ENCODE peak calls at places on chromosomes 6 and 20, in eight cellular contexts. A is activated gamma-delta T cell, R is dorsolateral prefrontal cortex, I is brain microvascular endothelial cell, W is NCI-H460, S is ecto neural progenitor cell, U is neural crest cell, O is A549. Q is an unnamed sample.

GRCh38 chr20:24990810-24991252 is 1.7 kb downstream of the APMAP start:
- DNase-seq in A (no peak), R (peak; percentile 28), I (no peak), W (no peak), S (peak; percentile 47), U (no peak), O (no peak), Q (no peak)

GRCh38 chr6:129501401-129502051 is 208.5 kb downstream of the ARHGAP18 start:
- DNase-seq in A (no peak), R (no peak), I (peak; percentile 95), W (no peak), S (peak; percentile 45), U (no peak), O (no peak), Q (peak; percentile 88)

GRCh38 chr6:108336971-108337370 is 42.1 kb downstream of the AFG1L start:
- DNase-seq in A (no peak), R (no peak), I (no peak), W (no peak), S (no peak), U (no peak), O (no peak), Q (no peak)

GRCh38 chr20:15491564-15491963 is 1081.7 kb downstream of the KIF16B start:
- DNase-seq in A (no peak), R (no peak), I (no peak), W (no peak), S (no peak), U (no peak), O (no peak), Q (no peak)

GRCh38 chr6:169174516-169175359 is 78.9 kb downstream of the THBS2 start:
- DNase-seq in A (no peak), R (no peak), I (no peak), W (no peak), S (peak; percentile 41), U (no peak), O (no peak), Q (peak; percentile 58)

GRCh38 chr20:44057698-44058675 is 129.0 kb downstream of the JPH2 start:
- DNase-seq in A (no peak), R (no peak), I (no peak), W (no peak), S (peak; percentile 41), U (no peak), O (no peak), Q (no peak)

GRCh38 chr6:11848852-11849731 is 70.5 kb upstream of the ADTRP start:
- DNase-seq in A (no peak), R (no peak), I (peak; percentile 67), W (no peak), S (no peak), U (no peak), O (no peak), Q (no peak)

GRCh38 chr20:11266571-11266970 is 592.8 kb upstream of the JAG1 start:
- DNase-seq in A (no peak), R (no peak), I (no peak), W (no peak), S (no peak), U (no peak), O (no peak), Q (no peak)

GRCh38 chr20:10282930-10283556 is 64.4 kb downstream of the SNAP25 start:
- DNase-seq in A (no peak), R (no peak), I (peak; percentile 45), W (no peak), S (no peak), U (no peak), O (no peak), Q (no peak)

GRCh38 chr6:114310053-114310452 is 32.8 kb downstream of the HS3ST5 start:
- DNase-seq in A (no peak), R (no peak), I (no peak), W (no peak), S (no peak), U (no peak), O (no peak), Q (no peak)

GRCh38 chr6:16750566-16750965 is 10.7 kb downstream of the ATXN1 start:
- DNase-seq in A (no peak), R (no peak), I (no peak), W (no peak), S (no peak), U (no peak), O (no peak), Q (no peak)

GRCh38 chr20:1186367-1186991 is 1.7 kb upstream of the TMEM74B start:
- DNase-seq in A (no peak), R (no peak), I (no peak), W (no peak), S (no peak), U (no peak), O (no peak), Q (no peak)

GRCh38 chr6:2663123-2663522 is 87.6 kb downstream of the MYLK4 start:
- DNase-seq in A (no peak), R (no peak), I (no peak), W (no peak), S (no peak), U (no peak), O (no peak), Q (no peak)

GRCh38 chr20:34536798-34537394 is 20.7 kb downstream of the DYNLRB1 start:
- DNase-seq in A (no peak), R (peak; percentile 75), I (peak; percentile 21), W (no peak), S (peak; percentile 67), U (peak; percentile 57), O (no peak), Q (no peak)

GRCh38 chr20:13149371-13149770 is 71.7 kb upstream of the ISM1 start:
- DNase-seq in A (no peak), R (no peak), I (no peak), W (no peak), S (no peak), U (no peak), O (no peak), Q (no peak)

GRCh38 chr6:138847884-138848283 is 52.0 kb downstream of the ECT2L start:
- DNase-seq in A (no peak), R (no peak), I (no peak), W (no peak), S (no peak), U (no peak), O (no peak), Q (no peak)

GRCh38 chr6:64683682-64684081 is 1023.3 kb downstream of the EYS start:
- DNase-seq in A (no peak), R (no peak), I (peak; percentile 61), W (no peak), S (no peak), U (no peak), O (no peak), Q (no peak)

GRCh38 chr6:44332585-44332984 is 9.9 kb upstream of the SPATS1 start:
- DNase-seq in A (no peak), R (no peak), I (no peak), W (no peak), S (no peak), U (no peak), O (no peak), Q (no peak)

GRCh38 chr20:32316667-32317066 is 39.2 kb downstream of the KIF3B start:
- DNase-seq in A (no peak), R (no peak), I (peak; percentile 5), W (no peak), S (no peak), U (no peak), O (no peak), Q (no peak)